ENCODE peak calls at places on chromosome 13, in four cellular contexts. R, K, I and B are unnamed samples.

GRCh38 chr13:62781866-62782265 is 1366.2 kb upstream of the PCDH20 start:
- DNase-seq in R (no peak), K (no peak), I (no peak), B (no peak)

GRCh38 chr13:114068723-114069322 is 63.6 kb downstream of the RASA3 start:
- DNase-seq in R (no peak), K (peak; percentile 51), I (no peak), B (no peak)

GRCh38 chr13:39773833-39774232 is 118.4 kb downstream of the COG6 start:
- DNase-seq in R (no peak), K (no peak), I (no peak), B (no peak)

GRCh38 chr13:88144580-88144979 is 473.4 kb downstream of the SLITRK5 start:
- DNase-seq in R (no peak), K (no peak), I (no peak), B (no peak)

GRCh38 chr13:47175172-47175806 is 278.4 kb upstream of the HTR2A start:
- DNase-seq in R (no peak), K (no peak), I (no peak), B (no peak)

GRCh38 chr13:44755872-44756271 is 179.7 kb upstream of the TSC22D1 start:
- DNase-seq in R (no peak), K (no peak), I (no peak), B (no peak)

GRCh38 chr13:70923863-70924752 is 815.9 kb upstream of the KLHL1 start:
- DNase-seq in R (no peak), K (no peak), I (peak; percentile 11), B (no peak)

GRCh38 chr13:64928704-64929499 is 2301.2 kb downstream of the PCDH9 start:
- DNase-seq in R (no peak), K (no peak), I (no peak), B (peak; percentile 2)

GRCh38 chr13:46086985-46087384 is 17.8 kb downstream of the CPB2 start:
- DNase-seq in R (no peak), K (no peak), I (no peak), B (no peak)

GRCh38 chr13:111051656-111052232 is 63.4 kb upstream of the ARHGEF7 start:
- DNase-seq in R (no peak), K (no peak), I (no peak), B (no peak)

GRCh38 chr13:34174671-34175145 is 356.8 kb downstream of the RFC3 start:
- DNase-seq in R (no peak), K (no peak), I (no peak), B (no peak)

GRCh38 chr13:106100261-106100919 is 435.1 kb downstream of the EFNB2 start:
- DNase-seq in R (peak; percentile 15), K (peak; percentile 81), I (no peak), B (no peak)

GRCh38 chr13:108115739-108116138 is 99.6 kb downstream of the LIG4 start:
- DNase-seq in R (no peak), K (no peak), I (no peak), B (no peak)

GRCh38 chr13:27011661-27012060 is 159.9 kb downstream of the USP12 start:
- DNase-seq in R (no peak), K (no peak), I (no peak), B (no peak)

GRCh38 chr13:106683918-106684317 is 116.0 kb upstream of the ARGLU1 start:
- DNase-seq in R (no peak), K (no peak), I (no peak), B (no peak)

GRCh38 chr13:101382701-101383100 is 33.6 kb downstream of the NALCN start:
- DNase-seq in R (no peak), K (no peak), I (no peak), B (no peak)

GRCh38 chr13:99636728-99637353 is 135.6 kb downstream of the TM9SF2 start:
- DNase-seq in R (no peak), K (no peak), I (no peak), B (no peak)
- TF ChIP-seq POLR2A in R (no peak), K (no peak), I (no peak), B (no peak)

DNA sequence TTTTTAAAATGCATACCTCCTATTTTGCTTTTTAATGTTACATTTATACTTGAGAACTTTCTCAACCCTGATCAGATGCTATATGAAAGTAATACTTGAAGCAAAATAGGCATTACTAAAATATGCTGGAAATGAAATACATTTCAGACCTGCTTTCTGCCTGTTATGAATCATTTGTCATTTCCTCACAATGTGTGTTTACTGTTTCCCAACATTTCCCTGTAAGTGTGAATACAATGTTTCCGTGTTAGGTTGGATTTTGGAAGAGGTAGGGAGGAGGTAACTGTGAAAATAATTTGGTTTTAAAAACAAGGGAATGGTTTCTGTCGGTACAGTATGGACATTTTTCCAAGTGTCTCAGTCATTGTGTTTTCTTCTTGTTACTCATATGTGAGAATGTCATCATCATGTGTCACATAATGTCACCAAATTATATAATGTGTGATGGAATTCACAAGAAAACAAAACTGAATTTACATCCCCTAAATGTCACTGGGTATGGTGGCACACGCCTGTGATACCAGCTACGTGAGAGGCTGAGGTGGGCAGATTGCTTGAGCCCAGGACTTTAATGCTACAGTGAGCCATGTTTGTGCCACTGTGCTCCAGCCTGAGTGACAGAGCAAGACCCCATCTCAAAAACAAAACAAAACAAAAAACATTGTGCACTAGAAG is 43.0 kb downstream of the ZAR1L start:
- DNase-seq in R (no peak), K (no peak), I (no peak), B (no peak)
- TF ChIP-seq POLR2A in R (no peak), K (no peak), I (no peak), B (no peak)

DNA sequence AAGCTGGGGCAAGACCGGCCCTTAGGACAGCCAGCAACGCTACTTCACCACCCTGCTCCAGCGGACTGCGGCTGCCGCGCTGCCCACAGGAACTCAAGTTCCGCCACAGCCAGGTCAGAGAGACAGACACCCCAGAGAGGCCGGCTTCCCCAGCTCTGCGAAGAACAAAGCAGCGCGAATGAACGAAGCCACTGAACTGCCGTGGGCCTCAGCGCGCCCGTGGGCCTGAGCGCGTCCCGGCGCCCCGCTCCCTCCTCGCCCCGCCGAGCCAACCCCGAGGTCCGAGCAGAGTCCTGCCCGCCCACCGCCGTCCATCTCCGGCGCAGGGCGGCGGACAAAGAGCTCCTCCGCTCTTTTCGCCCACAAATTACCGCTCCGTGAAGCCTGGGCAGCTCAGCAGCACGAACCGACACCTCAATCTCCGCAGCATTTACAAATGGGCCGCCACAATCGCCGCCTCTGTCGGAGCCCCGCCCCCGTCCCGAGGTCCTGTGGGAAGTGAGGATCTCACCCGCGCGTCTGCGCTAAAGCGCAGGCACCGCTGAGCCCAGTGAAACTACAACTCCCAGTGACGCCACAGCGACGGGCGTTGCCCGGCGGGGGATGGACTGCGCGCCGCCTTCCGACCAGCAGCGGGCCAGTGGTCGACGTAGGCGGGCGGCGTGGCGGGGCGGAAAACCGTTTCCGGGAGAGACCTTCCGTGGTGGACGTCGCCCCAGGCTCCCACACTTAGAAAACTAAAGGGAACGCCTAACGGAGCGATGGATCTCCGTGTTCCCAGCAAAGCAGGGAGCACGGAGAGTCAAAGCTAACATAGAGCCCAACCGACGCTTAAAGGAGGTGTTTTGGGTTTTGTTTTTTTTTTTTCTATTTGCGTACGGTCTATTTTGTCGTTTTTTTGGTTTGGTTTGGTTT is 158.7 kb downstream of the RNF17 start:
- DNase-seq in R (peak; percentile 97), K (peak; percentile 99), I (peak; percentile 95), B (peak; percentile 76)
- TF ChIP-seq POLR2A in R (peak; percentile 80), K (peak; percentile 65), I (peak; percentile 84), B (peak; percentile 72)

GRCh38 chr13:51585234-51585672 is 991 bp downstream of the WDFY2 start:
- DNase-seq in R (peak; percentile 12), K (no peak), I (no peak), B (no peak)

GRCh38 chr13:51581148-51581820 is 3.0 kb upstream of the WDFY2 start:
- DNase-seq in R (no peak), K (no peak), I (no peak), B (no peak)

GRCh38 chr13:51583875-51584730 is at the start of gene WDFY2:
- DNase-seq in R (peak; percentile 100), K (peak; percentile 100), I (peak; percentile 100), B (peak; percentile 66)

GRCh38 chr13:51584731-51585191 is 499 bp downstream of the WDFY2 start:
- DNase-seq in R (no peak), K (peak; percentile 81), I (peak; percentile 58), B (peak; percentile 5)

GRCh38 chr13:51583469-51583874 is 790 bp upstream of the WDFY2 start:
- DNase-seq in R (no peak), K (no peak), I (no peak), B (no peak)
- TF ChIP-seq POLR2A in R (no peak), K (no peak), I (no peak), B (peak; percentile 17)

GRCh38 chr13:40789275-40790231 is at the start of gene SLC25A15:
- DNase-seq in R (peak; percentile 85), K (peak; percentile 90), I (peak; percentile 88), B (peak; percentile 58)
- TF ChIP-seq POLR2A in R (peak; percentile 37), K (peak; percentile 80), I (peak; percentile 46), B (peak; percentile 69)

DNA sequence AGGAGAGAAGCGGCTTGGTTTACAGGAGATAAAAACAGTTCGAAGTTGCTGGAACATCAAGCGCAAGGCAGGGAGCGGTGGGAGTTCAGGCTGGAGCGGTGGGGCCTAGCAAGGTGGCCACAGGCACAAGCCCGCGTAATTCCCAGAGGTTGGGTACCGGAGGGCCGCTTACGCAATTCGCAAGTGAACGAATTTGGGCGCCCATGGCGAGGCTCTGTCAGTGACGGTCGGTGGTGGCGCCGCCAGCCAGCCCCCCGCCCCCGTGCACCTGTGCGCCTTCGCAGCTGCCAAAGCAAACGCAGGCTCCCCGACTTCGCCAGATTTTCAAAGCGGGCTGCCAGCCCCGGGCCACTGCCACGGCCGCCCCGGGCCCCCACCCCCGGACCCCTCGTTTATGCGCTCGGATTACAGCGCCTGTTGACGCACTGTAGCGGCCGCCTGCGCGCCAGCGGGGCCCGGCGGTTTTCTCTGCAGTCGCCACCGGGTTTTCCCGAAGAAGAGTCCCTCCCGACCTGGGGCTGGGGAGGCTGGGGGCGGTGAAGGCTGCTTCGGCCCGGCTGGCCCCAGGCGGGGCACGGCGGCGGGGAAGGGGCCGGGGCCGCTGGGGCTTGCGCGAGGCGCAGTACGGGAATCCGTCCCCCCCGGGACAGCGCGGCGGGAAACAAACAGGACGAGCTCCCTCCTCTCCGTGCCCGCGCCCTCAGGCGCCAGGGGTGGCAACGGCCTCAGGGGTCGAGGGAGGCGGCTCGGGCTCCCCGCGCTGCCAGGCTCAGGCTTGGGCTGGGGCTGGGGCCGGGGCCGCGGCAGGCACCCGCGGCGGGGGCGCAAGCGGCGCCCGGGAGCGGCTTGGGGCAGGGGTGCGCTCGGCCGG is 714 bp downstream of the N4BP2L1 start:
- DNase-seq in R (peak; percentile 40), K (peak; percentile 78), I (peak; percentile 69), B (no peak)
- TF ChIP-seq POLR2A in R (no peak), K (no peak), I (peak; percentile 46), B (no peak)

GRCh38 chr13:37386276-37386675 is 212.3 kb downstream of the POSTN start:
- DNase-seq in R (no peak), K (no peak), I (no peak), B (no peak)

GRCh38 chr13:37382156-37382555 is 216.4 kb downstream of the POSTN start:
- DNase-seq in R (no peak), K (no peak), I (no peak), B (no peak)

GRCh38 chr13:37383856-37384255 is 214.7 kb downstream of the POSTN start:
- DNase-seq in R (no peak), K (no peak), I (no peak), B (no peak)

GRCh38 chr13:37383066-37383465 is 215.5 kb downstream of the POSTN start:
- DNase-seq in R (no peak), K (no peak), I (no peak), B (no peak)

GRCh38 chr13:37385248-37385647 is 213.3 kb downstream of the POSTN start:
- DNase-seq in R (no peak), K (no peak), I (no peak), B (no peak)
- TF ChIP-seq POLR2A in R (no peak), K (no peak), I (no peak), B (no peak)

GRCh38 chr13:30457306-30457891 is 8.3 kb downstream of the HMGB1 start:
- DNase-seq in R (no peak), K (no peak), I (no peak), B (no peak)
- TF ChIP-seq POLR2A in R (no peak), K (no peak), I (no peak), B (no peak)